ENCODE peak calls at places on chromosome 3, in six cellular contexts. One of them, this sample, is unnamed.

GRCh38 chr3:119279101-119279554 is 15.1 kb upstream of the ARHGAP31 start:
- DNase-seq in head of caudate nucleus: no peak
- DNase-seq in epithelial cell of prostate: no peak
- DNase-seq in stimulated activated naive CD4-positive, alpha-beta T cell treated with Interleukin-2 at 50 U/mL for 16 hours: no peak
- DNase-seq in CD4-positive, CD25-positive, alpha-beta regulatory T cell: no peak
- DNase-seq in stimulated activated CD4-positive, alpha-beta T cell treated with anti-CD3 and anti-CD28 coated beads, Interleukin-1b, Interleukin-23, amount 100 ng/mL, for 24 hours: no peak
- DNase-seq in this sample: no peak

GRCh38 chr3:109270779-109271178 is 45.5 kb downstream of the DPPA2 start:
- DNase-seq in head of caudate nucleus: no peak
- DNase-seq in epithelial cell of prostate: no peak
- DNase-seq in stimulated activated naive CD4-positive, alpha-beta T cell treated with Interleukin-2 at 50 U/mL for 16 hours: no peak
- DNase-seq in CD4-positive, CD25-positive, alpha-beta regulatory T cell: no peak
- DNase-seq in stimulated activated CD4-positive, alpha-beta T cell treated with anti-CD3 and anti-CD28 coated beads, Interleukin-1b, Interleukin-23, amount 100 ng/mL, for 24 hours: no peak
- DNase-seq in this sample: no peak

GRCh38 chr3:128998532-128998931 is 2.6 kb upstream of the EFCC1 start:
- DNase-seq in head of caudate nucleus: no peak
- DNase-seq in epithelial cell of prostate: no peak
- DNase-seq in stimulated activated naive CD4-positive, alpha-beta T cell treated with Interleukin-2 at 50 U/mL for 16 hours: no peak
- DNase-seq in CD4-positive, CD25-positive, alpha-beta regulatory T cell: no peak
- DNase-seq in stimulated activated CD4-positive, alpha-beta T cell treated with anti-CD3 and anti-CD28 coated beads, Interleukin-1b, Interleukin-23, amount 100 ng/mL, for 24 hours: no peak
- DNase-seq in this sample: peak

GRCh38 chr3:114380233-114380645 is 86.4 kb downstream of the TIGIT start:
- DNase-seq in head of caudate nucleus: peak
- DNase-seq in epithelial cell of prostate: no peak
- DNase-seq in stimulated activated naive CD4-positive, alpha-beta T cell treated with Interleukin-2 at 50 U/mL for 16 hours: no peak
- DNase-seq in CD4-positive, CD25-positive, alpha-beta regulatory T cell: no peak
- DNase-seq in stimulated activated CD4-positive, alpha-beta T cell treated with anti-CD3 and anti-CD28 coated beads, Interleukin-1b, Interleukin-23, amount 100 ng/mL, for 24 hours: no peak
- DNase-seq in this sample: no peak

GRCh38 chr3:111926266-111926676 is 52.6 kb upstream of the ABHD10 start:
- DNase-seq in head of caudate nucleus: no peak
- DNase-seq in epithelial cell of prostate: no peak
- DNase-seq in stimulated activated naive CD4-positive, alpha-beta T cell treated with Interleukin-2 at 50 U/mL for 16 hours: no peak
- DNase-seq in CD4-positive, CD25-positive, alpha-beta regulatory T cell: no peak
- DNase-seq in stimulated activated CD4-positive, alpha-beta T cell treated with anti-CD3 and anti-CD28 coated beads, Interleukin-1b, Interleukin-23, amount 100 ng/mL, for 24 hours: no peak
- DNase-seq in this sample: no peak

GRCh38 chr3:12993022-12993622 is 80.1 kb downstream of the IQSEC1 start:
- DNase-seq in head of caudate nucleus: no peak
- DNase-seq in epithelial cell of prostate: no peak
- DNase-seq in stimulated activated naive CD4-positive, alpha-beta T cell treated with Interleukin-2 at 50 U/mL for 16 hours: no peak
- DNase-seq in CD4-positive, CD25-positive, alpha-beta regulatory T cell: no peak
- DNase-seq in stimulated activated CD4-positive, alpha-beta T cell treated with anti-CD3 and anti-CD28 coated beads, Interleukin-1b, Interleukin-23, amount 100 ng/mL, for 24 hours: no peak
- DNase-seq in this sample: no peak

GRCh38 chr3:40129510-40129909 is 180.0 kb upstream of the EIF1B start:
- DNase-seq in head of caudate nucleus: no peak
- DNase-seq in epithelial cell of prostate: no peak
- DNase-seq in stimulated activated naive CD4-positive, alpha-beta T cell treated with Interleukin-2 at 50 U/mL for 16 hours: no peak
- DNase-seq in CD4-positive, CD25-positive, alpha-beta regulatory T cell: no peak
- DNase-seq in stimulated activated CD4-positive, alpha-beta T cell treated with anti-CD3 and anti-CD28 coated beads, Interleukin-1b, Interleukin-23, amount 100 ng/mL, for 24 hours: no peak
- DNase-seq in this sample: no peak

GRCh38 chr3:89957461-89957860 is 850.0 kb downstream of the EPHA3 start:
- DNase-seq in head of caudate nucleus: no peak
- DNase-seq in epithelial cell of prostate: no peak
- DNase-seq in stimulated activated naive CD4-positive, alpha-beta T cell treated with Interleukin-2 at 50 U/mL for 16 hours: no peak
- DNase-seq in CD4-positive, CD25-positive, alpha-beta regulatory T cell: no peak
- DNase-seq in stimulated activated CD4-positive, alpha-beta T cell treated with anti-CD3 and anti-CD28 coated beads, Interleukin-1b, Interleukin-23, amount 100 ng/mL, for 24 hours: no peak
- DNase-seq in this sample: no peak

GRCh38 chr3:18372786-18373405 is 52.2 kb downstream of the SATB1 start:
- DNase-seq in head of caudate nucleus: no peak
- DNase-seq in epithelial cell of prostate: no peak
- DNase-seq in stimulated activated naive CD4-positive, alpha-beta T cell treated with Interleukin-2 at 50 U/mL for 16 hours: no peak
- DNase-seq in CD4-positive, CD25-positive, alpha-beta regulatory T cell: peak
- DNase-seq in stimulated activated CD4-positive, alpha-beta T cell treated with anti-CD3 and anti-CD28 coated beads, Interleukin-1b, Interleukin-23, amount 100 ng/mL, for 24 hours: no peak
- DNase-seq in this sample: no peak

GRCh38 chr3:53859178-53859577 is 12.8 kb downstream of the IL17RB start:
- DNase-seq in head of caudate nucleus: no peak
- DNase-seq in epithelial cell of prostate: no peak
- DNase-seq in stimulated activated naive CD4-positive, alpha-beta T cell treated with Interleukin-2 at 50 U/mL for 16 hours: no peak
- DNase-seq in CD4-positive, CD25-positive, alpha-beta regulatory T cell: no peak
- DNase-seq in stimulated activated CD4-positive, alpha-beta T cell treated with anti-CD3 and anti-CD28 coated beads, Interleukin-1b, Interleukin-23, amount 100 ng/mL, for 24 hours: no peak
- DNase-seq in this sample: no peak

GRCh38 chr3:117666827-117667226 is 957.2 kb downstream of the TUSC7 start:
- DNase-seq in head of caudate nucleus: no peak
- DNase-seq in epithelial cell of prostate: no peak
- DNase-seq in stimulated activated naive CD4-positive, alpha-beta T cell treated with Interleukin-2 at 50 U/mL for 16 hours: no peak
- DNase-seq in CD4-positive, CD25-positive, alpha-beta regulatory T cell: no peak
- DNase-seq in stimulated activated CD4-positive, alpha-beta T cell treated with anti-CD3 and anti-CD28 coated beads, Interleukin-1b, Interleukin-23, amount 100 ng/mL, for 24 hours: no peak
- DNase-seq in this sample: no peak

GRCh38 chr3:128650096-128651050 is at the start of gene RPN1:
- DNase-seq in head of caudate nucleus: peak
- DNase-seq in epithelial cell of prostate: peak
- DNase-seq in stimulated activated naive CD4-positive, alpha-beta T cell treated with Interleukin-2 at 50 U/mL for 16 hours: peak
- DNase-seq in CD4-positive, CD25-positive, alpha-beta regulatory T cell: peak
- DNase-seq in stimulated activated CD4-positive, alpha-beta T cell treated with anti-CD3 and anti-CD28 coated beads, Interleukin-1b, Interleukin-23, amount 100 ng/mL, for 24 hours: peak
- DNase-seq in this sample: peak

GRCh38 chr3:112143251-112143650 is 10.2 kb upstream of the GCSAM start:
- DNase-seq in head of caudate nucleus: no peak
- DNase-seq in epithelial cell of prostate: peak
- DNase-seq in stimulated activated naive CD4-positive, alpha-beta T cell treated with Interleukin-2 at 50 U/mL for 16 hours: no peak
- DNase-seq in CD4-positive, CD25-positive, alpha-beta regulatory T cell: peak
- DNase-seq in stimulated activated CD4-positive, alpha-beta T cell treated with anti-CD3 and anti-CD28 coated beads, Interleukin-1b, Interleukin-23, amount 100 ng/mL, for 24 hours: no peak
- DNase-seq in this sample: no peak

GRCh38 chr3:179526482-179526881 is 36.2 kb upstream of the ACTL6A start:
- DNase-seq in head of caudate nucleus: no peak
- DNase-seq in epithelial cell of prostate: no peak
- DNase-seq in stimulated activated naive CD4-positive, alpha-beta T cell treated with Interleukin-2 at 50 U/mL for 16 hours: no peak
- DNase-seq in CD4-positive, CD25-positive, alpha-beta regulatory T cell: no peak
- DNase-seq in stimulated activated CD4-positive, alpha-beta T cell treated with anti-CD3 and anti-CD28 coated beads, Interleukin-1b, Interleukin-23, amount 100 ng/mL, for 24 hours: no peak
- DNase-seq in this sample: no peak

GRCh38 chr3:76646921-76647562 is 392.9 kb upstream of the ROBO2 start:
- DNase-seq in head of caudate nucleus: no peak
- DNase-seq in epithelial cell of prostate: no peak
- DNase-seq in stimulated activated naive CD4-positive, alpha-beta T cell treated with Interleukin-2 at 50 U/mL for 16 hours: no peak
- DNase-seq in CD4-positive, CD25-positive, alpha-beta regulatory T cell: no peak
- DNase-seq in stimulated activated CD4-positive, alpha-beta T cell treated with anti-CD3 and anti-CD28 coated beads, Interleukin-1b, Interleukin-23, amount 100 ng/mL, for 24 hours: no peak
- DNase-seq in this sample: peak

GRCh38 chr3:128502712-128503111 is 9.7 kb upstream of the GATA2 start:
- DNase-seq in head of caudate nucleus: no peak
- DNase-seq in epithelial cell of prostate: no peak
- DNase-seq in stimulated activated naive CD4-positive, alpha-beta T cell treated with Interleukin-2 at 50 U/mL for 16 hours: no peak
- DNase-seq in CD4-positive, CD25-positive, alpha-beta regulatory T cell: no peak
- DNase-seq in stimulated activated CD4-positive, alpha-beta T cell treated with anti-CD3 and anti-CD28 coated beads, Interleukin-1b, Interleukin-23, amount 100 ng/mL, for 24 hours: no peak
- DNase-seq in this sample: no peak

GRCh38 chr3:127700406-127700805 is 27.7 kb downstream of the ABTB1 start:
- DNase-seq in head of caudate nucleus: no peak
- DNase-seq in epithelial cell of prostate: no peak
- DNase-seq in stimulated activated naive CD4-positive, alpha-beta T cell treated with Interleukin-2 at 50 U/mL for 16 hours: no peak
- DNase-seq in CD4-positive, CD25-positive, alpha-beta regulatory T cell: no peak
- DNase-seq in stimulated activated CD4-positive, alpha-beta T cell treated with anti-CD3 and anti-CD28 coated beads, Interleukin-1b, Interleukin-23, amount 100 ng/mL, for 24 hours: no peak
- DNase-seq in this sample: no peak

GRCh38 chr3:164883161-164883560 is 195.1 kb downstream of the SI start:
- DNase-seq in head of caudate nucleus: no peak
- DNase-seq in epithelial cell of prostate: no peak
- DNase-seq in stimulated activated naive CD4-positive, alpha-beta T cell treated with Interleukin-2 at 50 U/mL for 16 hours: no peak
- DNase-seq in CD4-positive, CD25-positive, alpha-beta regulatory T cell: no peak
- DNase-seq in stimulated activated CD4-positive, alpha-beta T cell treated with anti-CD3 and anti-CD28 coated beads, Interleukin-1b, Interleukin-23, amount 100 ng/mL, for 24 hours: no peak
- DNase-seq in this sample: no peak

GRCh38 chr3:189395825-189396224 is 224.1 kb downstream of the TPRG1 start:
- DNase-seq in head of caudate nucleus: no peak
- DNase-seq in epithelial cell of prostate: no peak
- DNase-seq in stimulated activated naive CD4-positive, alpha-beta T cell treated with Interleukin-2 at 50 U/mL for 16 hours: no peak
- DNase-seq in CD4-positive, CD25-positive, alpha-beta regulatory T cell: no peak
- DNase-seq in stimulated activated CD4-positive, alpha-beta T cell treated with anti-CD3 and anti-CD28 coated beads, Interleukin-1b, Interleukin-23, amount 100 ng/mL, for 24 hours: no peak
- DNase-seq in this sample: no peak

GRCh38 chr3:93907132-93907531 is 66.6 kb downstream of the PROS1 start:
- DNase-seq in head of caudate nucleus: no peak
- DNase-seq in epithelial cell of prostate: no peak
- DNase-seq in stimulated activated naive CD4-positive, alpha-beta T cell treated with Interleukin-2 at 50 U/mL for 16 hours: no peak
- DNase-seq in CD4-positive, CD25-positive, alpha-beta regulatory T cell: no peak
- DNase-seq in stimulated activated CD4-positive, alpha-beta T cell treated with anti-CD3 and anti-CD28 coated beads, Interleukin-1b, Interleukin-23, amount 100 ng/mL, for 24 hours: no peak
- DNase-seq in this sample: no peak

GRCh38 chr3:24460974-24461373 is 33.7 kb downstream of the THRB start:
- DNase-seq in head of caudate nucleus: no peak
- DNase-seq in epithelial cell of prostate: no peak
- DNase-seq in stimulated activated naive CD4-positive, alpha-beta T cell treated with Interleukin-2 at 50 U/mL for 16 hours: no peak
- DNase-seq in CD4-positive, CD25-positive, alpha-beta regulatory T cell: no peak
- DNase-seq in stimulated activated CD4-positive, alpha-beta T cell treated with anti-CD3 and anti-CD28 coated beads, Interleukin-1b, Interleukin-23, amount 100 ng/mL, for 24 hours: no peak
- DNase-seq in this sample: no peak

GRCh38 chr3:45975696-45976095 is 19.9 kb downstream of the FYCO1 start:
- DNase-seq in head of caudate nucleus: no peak
- DNase-seq in epithelial cell of prostate: no peak
- DNase-seq in stimulated activated naive CD4-positive, alpha-beta T cell treated with Interleukin-2 at 50 U/mL for 16 hours: peak
- DNase-seq in CD4-positive, CD25-positive, alpha-beta regulatory T cell: peak
- DNase-seq in stimulated activated CD4-positive, alpha-beta T cell treated with anti-CD3 and anti-CD28 coated beads, Interleukin-1b, Interleukin-23, amount 100 ng/mL, for 24 hours: no peak
- DNase-seq in this sample: no peak